ENCODE peak calls at places on chromosomes 12 and 14, in four cellular contexts. L, N, V and D are unnamed samples.

GRCh38 chr14:61319086-61319485 is 2.3 kb upstream of the PRKCH start:
- DNase-seq in L (no peak), N (no peak), V (no peak), D (no peak)

GRCh38 chr14:54591461-54592245 is 24.7 kb downstream of the SAMD4A start:
- DNase-seq in L (no peak), V (no peak), N (no peak), D (no peak)

GRCh38 chr12:70719672-70720420 is 82.6 kb upstream of the PTPRB start:
- DNase-seq in L (no peak), N (peak; percentile 3), V (peak; percentile 39), D (no peak)

GRCh38 chr12:34396006-34396860 is 373.9 kb downstream of the ALG10 start:
- DNase-seq in L (no peak), V (peak; percentile 3), N (no peak), D (no peak)

GRCh38 chr12:26631846-26632245 is 201.1 kb downstream of the ITPR2 start:
- DNase-seq in L (no peak), N (no peak), V (no peak), D (no peak)

GRCh38 chr12:121170581-121171260 is 38.0 kb downstream of the P2RX7 start:
- DNase-seq in V (no peak), L (no peak), N (no peak), D (no peak)

GRCh38 chr14:52052991-52053390 is 15.9 kb downstream of the NID2 start:
- DNase-seq in V (no peak), N (no peak), L (no peak), D (no peak)

GRCh38 chr12:116592116-116592637 is 33.0 kb downstream of the MAP1LC3B2 start:
- DNase-seq in N (no peak), L (no peak), V (no peak), D (no peak)

GRCh38 chr14:54000341-54000811 is 43.8 kb upstream of the BMP4 start:
- DNase-seq in N (no peak), L (no peak), V (no peak), D (no peak)

DNA sequence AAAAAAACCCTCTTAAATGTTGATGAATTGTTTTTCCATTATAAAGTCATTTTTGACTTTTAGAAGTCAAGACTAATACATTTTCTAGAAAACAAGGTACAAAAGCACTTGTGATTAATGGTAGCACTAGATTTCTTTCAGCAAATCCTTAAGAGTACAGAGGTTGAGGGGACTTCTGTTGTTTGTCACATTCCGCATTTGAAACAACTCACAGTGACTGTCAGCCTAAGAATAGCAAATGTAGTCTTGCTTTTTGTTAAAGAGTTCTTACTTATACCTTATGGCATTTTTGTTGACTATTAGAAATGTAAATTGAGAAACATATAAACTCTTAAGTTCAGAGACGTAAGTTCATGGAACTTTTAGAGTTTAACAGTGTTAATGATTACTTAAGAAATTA is 16.4 kb downstream of the YARS2 start:
- DNase-seq in V (no peak), L (no peak), N (no peak), D (no peak)
- TF ChIP-seq SPI1 in V (no peak), L (no peak), N (no peak), D (no peak)

GRCh38 chr12:124916370-124917134 is 2.1 kb upstream of the UBC start:
- DNase-seq in V (no peak), L (no peak), N (peak; percentile 63), D (no peak)
- TF ChIP-seq SPI1 in V (no peak), L (no peak), N (no peak), D (no peak)

GRCh38 chr14:99737451-99737951 is 53.4 kb downstream of the CYP46A1 start:
- DNase-seq in N (no peak), L (no peak), V (no peak), D (no peak)
- TF ChIP-seq SPI1 in N (no peak), L (no peak), V (no peak), D (no peak)

GRCh38 chr12:126581655-126582054 is 1516.4 kb downstream of the AACS start:
- DNase-seq in L (no peak), V (no peak), N (no peak), D (no peak)
- TF ChIP-seq SPI1 in L (no peak), V (no peak), N (no peak), D (no peak)

DNA sequence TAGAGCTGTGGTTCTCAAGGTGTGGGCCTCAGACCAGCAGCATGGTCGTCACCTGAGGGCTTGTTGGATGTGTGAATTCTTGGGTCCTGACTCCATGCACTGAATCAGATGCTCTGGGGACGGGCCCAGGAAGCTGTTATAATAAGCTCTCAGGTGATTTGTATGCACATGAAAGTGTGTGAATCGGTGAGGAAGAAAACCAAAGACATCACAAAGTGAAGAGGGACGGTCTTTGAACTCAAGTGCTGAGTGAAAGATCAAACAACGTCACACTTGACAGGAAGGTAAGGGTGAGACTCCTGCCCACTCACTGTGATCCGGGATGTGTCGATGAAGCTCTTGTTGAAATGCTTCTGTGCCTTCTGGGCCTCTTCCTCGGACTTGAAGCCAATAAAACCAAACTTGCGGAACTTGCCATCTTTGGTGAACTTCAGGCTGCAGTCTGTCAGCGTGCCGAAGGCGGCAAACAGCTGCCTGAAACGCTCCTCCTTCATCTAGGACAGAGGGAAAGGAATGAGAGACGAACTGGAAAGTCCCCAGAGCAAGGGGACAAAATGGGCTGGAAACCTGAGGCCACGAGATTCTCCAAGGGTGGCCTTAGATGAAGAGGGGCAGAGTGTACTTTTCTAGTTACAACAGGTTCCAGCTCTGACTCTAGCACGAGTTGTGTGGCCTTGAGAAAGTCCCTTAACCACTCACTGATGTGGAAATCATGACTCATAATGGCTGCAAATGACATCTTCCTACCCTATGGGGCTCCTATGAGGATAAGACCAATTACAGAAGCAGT is 4.0 kb downstream of the RBM19 start:
- DNase-seq in L (no peak), V (no peak), N (peak; percentile 73), D (peak; percentile 71)
- TF ChIP-seq SPI1 in L (no peak), V (no peak), N (no peak), D (no peak)

GRCh38 chr12:42804928-42805327 is 215.4 kb upstream of the PRICKLE1 start:
- DNase-seq in V (no peak), N (no peak), L (no peak), D (no peak)
- TF ChIP-seq SPI1 in V (no peak), N (no peak), L (no peak), D (no peak)

DNA sequence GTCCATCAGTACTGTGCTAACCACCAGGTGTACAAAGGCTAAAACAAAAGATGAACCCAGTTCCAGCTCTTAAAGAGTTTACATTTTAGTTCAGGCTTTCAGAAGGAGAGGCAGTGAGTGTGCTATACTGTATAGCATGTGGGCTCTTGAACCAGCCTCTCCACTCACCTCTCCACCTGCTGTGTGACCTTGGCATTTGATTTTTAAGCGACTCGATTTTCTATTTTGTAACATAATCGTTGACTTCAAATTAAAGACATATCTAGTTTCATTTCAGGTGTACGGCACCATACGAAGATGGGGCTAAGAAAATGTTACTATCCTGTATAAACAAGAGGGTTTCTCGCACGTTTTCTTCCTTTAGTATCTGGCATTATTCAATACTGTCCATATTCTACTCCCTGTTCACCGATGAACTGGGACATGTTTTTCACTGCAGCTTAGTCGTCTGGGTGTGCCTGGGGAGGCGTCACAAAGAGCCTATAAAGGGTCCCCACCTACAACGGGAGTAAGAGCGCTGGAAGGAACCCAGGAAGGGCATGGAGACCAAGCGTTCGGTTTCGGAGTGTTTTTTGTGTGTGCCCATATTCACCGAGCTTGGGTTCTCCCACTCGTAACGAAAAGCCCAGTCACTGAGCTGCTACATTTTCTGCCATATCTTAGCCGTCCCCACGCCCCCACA is 752 bp upstream of the USP15 start:
- DNase-seq in L (no peak), V (no peak), N (peak; percentile 24), D (no peak)
- TF ChIP-seq SPI1 in L (no peak), V (no peak), N (no peak), D (no peak)

GRCh38 chr14:106455026-106455425 is 928.6 kb downstream of the TMEM121 start:
- DNase-seq in L (no peak), N (no peak), V (no peak), D (no peak)

GRCh38 chr14:106460916-106461315 is 934.5 kb downstream of the TMEM121 start:
- DNase-seq in L (no peak), V (no peak), N (no peak), D (no peak)

DNA sequence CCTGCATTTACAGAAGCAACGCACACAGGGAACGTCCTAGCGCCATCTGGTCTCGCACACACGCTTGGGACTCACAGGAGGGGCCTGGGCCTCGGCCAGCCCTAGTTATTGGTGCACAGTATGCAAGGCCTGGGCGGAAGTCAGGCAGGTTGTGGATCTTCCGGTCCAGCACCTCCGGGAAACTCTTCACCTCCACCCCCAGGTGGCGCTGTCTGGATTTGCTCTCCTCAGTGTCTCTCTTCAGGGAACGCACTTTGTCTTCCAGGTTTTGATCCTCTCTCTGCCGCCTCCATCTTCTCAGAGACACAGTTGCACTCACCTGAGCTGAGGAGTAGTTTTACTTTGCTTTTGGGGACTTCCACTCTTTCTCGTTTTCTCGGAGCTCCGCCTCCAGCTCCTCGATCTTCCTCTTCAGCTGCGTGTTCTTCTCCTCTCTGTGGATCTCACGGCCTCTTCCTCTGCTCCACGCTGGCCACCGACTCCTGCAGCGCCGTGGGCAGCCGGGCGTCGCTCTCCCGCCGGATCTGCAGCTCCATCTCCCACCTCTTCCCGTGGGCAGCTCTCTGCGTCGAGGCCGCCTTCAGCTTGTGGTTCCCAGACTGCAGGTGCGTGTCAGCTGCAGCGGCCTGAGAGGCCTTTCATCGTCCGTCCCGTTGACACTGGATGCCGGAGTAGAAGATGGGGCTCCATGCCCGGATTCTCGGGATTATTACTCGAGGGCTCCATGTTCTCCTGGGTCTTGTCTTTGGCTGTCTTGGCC is 933.8 kb downstream of the TMEM121 start:
- DNase-seq in L (peak; percentile 60), N (peak; percentile 24), V (peak; percentile 12), D (no peak)
- TF ChIP-seq SPI1 in L (no peak), N (no peak), V (no peak), D (no peak)

DNA sequence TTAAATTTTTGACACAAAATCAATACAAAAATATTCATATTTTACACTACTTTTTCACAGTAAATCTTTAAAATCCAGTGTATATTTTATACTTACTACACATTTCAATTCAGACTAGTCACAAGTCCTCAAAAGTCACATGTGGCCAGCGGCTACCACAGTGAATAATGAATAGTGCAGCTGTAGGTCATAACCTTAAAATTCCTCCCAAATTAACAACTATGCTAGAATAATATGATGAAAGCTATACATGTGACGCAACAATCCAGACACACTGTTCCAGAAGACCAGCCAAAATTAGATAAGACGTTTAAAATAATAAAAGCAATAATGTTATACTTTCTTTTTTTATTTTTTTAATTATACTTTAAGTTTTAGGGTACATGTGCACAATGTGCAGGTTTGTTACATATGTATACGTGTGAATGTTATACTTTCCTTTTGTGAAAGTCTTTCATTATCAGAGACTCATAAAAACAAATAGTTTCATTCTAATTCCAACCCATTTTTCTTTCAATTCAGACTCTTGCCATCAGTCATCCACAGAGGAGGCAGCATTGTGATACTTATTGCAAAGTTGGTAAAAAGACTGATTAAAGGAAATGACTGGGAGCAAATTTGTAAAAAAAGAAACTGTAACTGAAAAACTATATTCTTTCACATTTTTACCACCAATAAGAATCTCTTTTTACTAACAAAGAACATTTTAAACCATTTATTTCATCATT is 67.0 kb downstream of the C2CD5 start:
- DNase-seq in N (no peak), L (no peak), V (no peak), D (no peak)
- TF ChIP-seq SPI1 in N (no peak), L (no peak), V (no peak), D (no peak)

DNA sequence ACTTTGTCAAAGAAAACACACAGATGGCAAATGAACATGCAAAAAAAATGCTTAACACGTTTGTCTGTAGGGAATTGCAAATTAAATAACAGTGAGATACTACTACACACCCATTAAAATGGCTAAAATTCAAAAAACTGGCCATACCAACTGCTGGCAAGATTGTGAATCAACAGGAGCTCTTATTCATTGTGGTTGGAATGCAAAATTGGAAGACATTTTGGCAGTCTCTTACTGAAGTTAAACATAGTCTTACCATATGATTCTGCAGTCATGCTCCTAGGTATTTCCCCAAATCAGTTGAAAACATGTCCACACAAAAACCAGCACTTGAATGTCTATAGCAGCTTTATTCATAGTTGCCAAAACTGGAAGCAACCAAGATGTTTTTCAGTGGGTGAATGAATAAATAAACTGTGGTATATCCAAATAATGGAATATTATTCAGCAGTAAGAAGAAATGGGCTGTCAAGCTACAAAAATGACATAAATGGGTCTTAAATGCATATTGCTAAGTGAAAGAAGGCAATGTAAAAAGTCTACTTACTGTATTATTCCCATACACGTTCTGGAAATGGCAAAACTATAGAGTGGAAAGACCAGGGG is 91.4 kb downstream of the PLEKHA5 start:
- DNase-seq in V (no peak), L (no peak), N (no peak), D (no peak)
- TF ChIP-seq SPI1 in V (no peak), L (no peak), N (no peak), D (no peak)